ENCODE peak calls at places on chromosome 15, in four cellular contexts. M is PC-3, X is adrenal gland, F is psoas muscle. T is an unnamed sample.
A peak's percentile ranks its signal among the peaks of the same experiment; 100 is the strongest.

GRCh38 chr15:71821547-71822129 is 11.3 kb downstream of the NR2E3 start:
- DNase-seq in M (no peak), X (no peak), F (no peak), T (no peak)

GRCh38 chr15:88897142-88897455 is 1.8 kb upstream of the HAPLN3 start:
- DNase-seq in M (no peak), X (no peak), F (no peak), T (no peak)

GRCh38 chr15:37903932-37904493 is 30.4 kb upstream of the TMCO5A start:
- DNase-seq in M (no peak), X (no peak), F (no peak), T (no peak)

GRCh38 chr15:40279437-40280141 is 3.3 kb downstream of the ANKRD63 start:
- DNase-seq in M (peak; percentile 72), X (peak; percentile 47), F (peak; percentile 88), T (peak; percentile 85)

GRCh38 chr15:75167588-75168076 is 34.0 kb upstream of the C15orf39 start:
- DNase-seq in M (peak; percentile 32), X (peak; percentile 54), F (no peak), T (no peak)

GRCh38 chr15:43763819-43764446 is 12.8 kb downstream of the ELL3 start:
- DNase-seq in M (no peak), X (no peak), F (no peak), T (no peak)

GRCh38 chr15:63610209-63610841 is 13.1 kb downstream of the FBXL22 start:
- DNase-seq in M (peak; percentile 85), X (peak; percentile 77), F (peak; percentile 74), T (peak; percentile 84)

GRCh38 chr15:98981851-98982722 is 25.5 kb downstream of the PGPEP1L start:
- DNase-seq in M (no peak), X (no peak), F (no peak), T (peak; percentile 44)

GRCh38 chr15:59521443-59521842 is 83.5 kb downstream of the FAM81A start:
- DNase-seq in M (no peak), X (no peak), F (no peak), T (no peak)

GRCh38 chr15:58962662-58963565 is 24.5 kb upstream of the RNF111 start:
- DNase-seq in M (peak; percentile 59), X (no peak), F (no peak), T (no peak)

GRCh38 chr15:94083467-94083991 is 147.8 kb upstream of the MCTP2 start:
- DNase-seq in M (no peak), X (peak; percentile 38), F (no peak), T (no peak)

GRCh38 chr15:65963911-65964482 is 94.7 kb downstream of the RAB11A start:
- DNase-seq in M (no peak), X (no peak), F (no peak), T (no peak)

GRCh38 chr15:43253431-43254403 is 13.0 kb downstream of the TGM5 start:
- DNase-seq in M (peak; percentile 64), X (no peak), F (peak; percentile 63), T (peak; percentile 68)

GRCh38 chr15:31245135-31245689 is 81.4 kb upstream of the KLF13 start:
- DNase-seq in M (no peak), X (no peak), F (no peak), T (no peak)

GRCh38 chr15:92733090-92733933 is 77.7 kb upstream of the FAM174B start:
- DNase-seq in M (no peak), X (peak; percentile 56), F (no peak), T (no peak)

GRCh38 chr15:74345051-74345450 is 22.4 kb downstream of the CYP11A1 start:
- DNase-seq in M (no peak), X (no peak), F (no peak), T (no peak)

GRCh38 chr15:76105911-76106310 is 46.1 kb downstream of the TMEM266 start:
- DNase-seq in M (no peak), X (no peak), F (no peak), T (no peak)

GRCh38 chr15:101128191-101128590 is 123.7 kb downstream of the CHSY1 start:
- DNase-seq in M (peak; percentile 85), X (no peak), F (no peak), T (no peak)

GRCh38 chr15:43769584-43770228 is 7.1 kb downstream of the ELL3 start:
- DNase-seq in M (peak; percentile 75), X (peak; percentile 53), F (no peak), T (peak; percentile 59)

GRCh38 chr15:67422296-67422695 is 98.6 kb upstream of the C15orf61 start:
- DNase-seq in M (no peak), X (no peak), F (no peak), T (no peak)

GRCh38 chr15:63908986-63909385 is 75.2 kb upstream of the HERC1 start:
- DNase-seq in M (peak; percentile 48), X (no peak), F (no peak), T (no peak)

GRCh38 chr15:90002428-90002844 is 1.3 kb downstream of the ZNF710 start:
- DNase-seq in M (peak; percentile 41), X (peak; percentile 30), F (peak; percentile 57), T (peak; percentile 71)

GRCh38 chr15:43440721-43441281 is 52.2 kb downstream of the TP53BP1 start:
- DNase-seq in M (peak; percentile 94), X (peak; percentile 85), F (no peak), T (peak; percentile 41)

GRCh38 chr15:68154923-68155559 is 50.1 kb downstream of the CALML4 start:
- DNase-seq in M (peak; percentile 71), X (peak; percentile 56), F (no peak), T (peak; percentile 13)

GRCh38 chr15:74821091-74821789 is 5.2 kb upstream of the CPLX3 start:
- DNase-seq in M (no peak), X (no peak), F (no peak), T (peak; percentile 64)

GRCh38 chr15:83163032-83163431 is 44.6 kb downstream of the HDGFL3 start:
- DNase-seq in M (no peak), X (no peak), F (no peak), T (no peak)

GRCh38 chr15:39462691-39463090 is 118.2 kb upstream of the THBS1 start:
- DNase-seq in M (peak; percentile 66), X (no peak), F (no peak), T (no peak)

GRCh38 chr15:100682468-100682867 is 80.1 kb downstream of the ASB7 start:
- DNase-seq in M (no peak), X (no peak), F (no peak), T (peak; percentile 24)

GRCh38 chr15:52924641-52925040 is 134.5 kb upstream of the ONECUT1 start:
- DNase-seq in M (no peak), X (no peak), F (no peak), T (no peak)

GRCh38 chr15:37880009-37880834 is 54.2 kb upstream of the TMCO5A start:
- DNase-seq in M (peak; percentile 59), X (no peak), F (no peak), T (no peak)

GRCh38 chr15:97748576-97748975 is 211.9 kb upstream of the ARRDC4 start:
- DNase-seq in M (no peak), X (no peak), F (no peak), T (no peak)

GRCh38 chr15:23897091-23897490 is 210.0 kb upstream of the NDN start:
- DNase-seq in M (no peak), X (no peak), F (no peak), T (no peak)

GRCh38 chr15:66884661-66885237 is 180.7 kb upstream of the SMAD3 start:
- DNase-seq in M (no peak), X (peak; percentile 13), F (no peak), T (no peak)

GRCh38 chr15:26572606-26573350 is 200.1 kb downstream of the GABRB3 start:
- DNase-seq in M (no peak), X (no peak), F (no peak), T (no peak)

GRCh38 chr15:48582472-48583235 is 62.9 kb downstream of the FBN1 start:
- DNase-seq in M (no peak), X (no peak), F (no peak), T (no peak)

GRCh38 chr15:99076555-99077308 is 28.1 kb upstream of the SYNM start:
- DNase-seq in M (peak; percentile 83), X (peak; percentile 81), F (peak; percentile 61), T (peak; percentile 68)

DNA sequence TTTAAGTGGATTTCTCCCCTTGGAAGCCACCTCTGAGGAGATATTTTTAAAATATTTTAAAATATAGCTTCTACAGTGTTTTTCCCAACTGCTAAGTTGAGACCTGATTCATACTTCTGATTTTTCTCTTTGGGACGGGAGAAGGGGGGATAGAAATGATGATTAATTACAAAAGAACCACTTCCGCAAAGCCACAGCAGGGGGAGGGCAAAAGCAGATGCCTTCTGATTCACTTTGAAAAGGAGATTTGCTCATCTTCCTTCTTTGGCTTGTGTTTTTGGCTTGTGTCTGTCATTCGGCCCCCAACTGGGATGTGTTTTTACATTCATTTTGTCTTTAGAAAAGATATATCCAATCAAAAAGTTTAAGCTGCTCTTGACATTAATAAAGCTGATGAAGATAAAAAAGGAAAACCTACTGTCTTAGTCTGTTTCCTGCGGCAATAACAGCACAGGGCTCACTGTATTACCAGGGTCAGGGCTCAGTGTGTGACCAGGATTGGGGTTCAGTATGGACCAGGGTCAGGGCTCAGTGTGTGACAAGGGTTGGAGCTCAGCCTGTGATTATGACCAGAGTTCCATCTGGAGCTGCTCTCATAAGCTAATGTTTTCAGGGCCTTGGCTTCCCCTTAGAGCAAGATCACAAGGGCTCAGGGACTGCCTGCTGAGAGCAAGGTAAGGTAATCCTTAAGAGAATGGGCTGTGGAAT is 223.2 kb downstream of the MTHFS start:
- DNase-seq in M (peak; percentile 56), X (no peak), F (no peak), T (peak; percentile 59)
- TF ChIP-seq CTCF in M (no peak), X (no peak), F (no peak), T (no peak)

DNA sequence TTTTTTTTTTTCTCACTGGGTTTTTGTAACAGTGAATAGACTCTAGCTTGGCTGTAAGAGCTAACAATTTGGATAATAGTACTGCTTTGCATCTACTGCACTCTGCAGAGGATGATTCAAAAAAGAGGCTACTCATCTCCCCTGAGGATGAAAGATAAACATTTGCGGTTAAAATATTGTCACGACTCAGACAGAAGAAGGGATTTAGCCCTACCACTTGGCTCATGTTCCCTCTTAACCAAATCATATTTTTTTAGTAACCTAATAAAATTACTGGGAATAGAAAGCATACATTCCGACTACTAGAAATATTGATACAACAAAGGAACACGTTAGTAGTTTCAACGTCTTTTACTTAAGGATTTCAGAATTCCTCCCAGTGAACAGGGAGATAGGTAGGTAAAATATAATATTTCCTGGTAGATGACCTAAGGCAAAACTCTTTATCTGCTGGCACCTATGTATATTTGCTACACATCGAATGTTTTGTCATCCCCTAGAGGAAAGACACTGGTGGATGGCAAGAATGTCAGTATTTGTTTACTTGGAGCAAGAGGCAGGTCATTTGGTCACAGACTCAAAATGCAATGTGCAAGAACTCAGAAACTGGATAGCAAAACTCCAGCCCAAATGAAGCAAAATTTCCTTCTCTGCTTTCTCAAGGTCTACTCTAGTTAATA is 110.8 kb downstream of the GREM1 start:
- DNase-seq in M (peak; percentile 97), X (no peak), F (no peak), T (no peak)
- TF ChIP-seq CTCF in M (no peak), X (no peak), F (no peak), T (no peak)

DNA sequence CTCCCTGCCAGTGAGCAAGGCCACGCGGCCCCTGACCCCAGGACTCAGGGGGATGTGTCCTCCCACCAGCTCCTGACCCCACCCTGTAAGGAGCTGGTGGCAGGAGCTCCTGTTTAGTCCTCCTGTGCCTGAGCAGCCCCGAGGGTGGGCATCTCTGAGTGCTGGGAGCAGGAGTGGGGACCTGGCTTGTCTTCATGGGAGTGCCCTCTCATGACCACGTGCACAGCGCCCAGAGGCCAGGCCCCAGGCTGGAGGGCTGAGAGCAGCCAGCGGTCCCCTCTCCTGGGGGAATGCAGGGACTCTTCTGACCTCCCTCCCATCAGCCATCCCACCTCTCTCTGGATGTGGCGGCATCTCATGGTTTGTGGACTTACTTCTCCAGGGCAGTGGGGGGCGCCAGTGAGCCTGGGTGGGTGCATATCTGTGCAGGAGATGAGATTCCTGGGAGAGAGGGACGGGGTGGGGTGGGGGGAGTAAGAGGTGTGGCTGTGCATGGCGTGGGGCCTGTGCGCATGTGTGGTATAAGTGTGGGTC is 205.6 kb downstream of the TBC1D2B start:
- DNase-seq in M (no peak), X (no peak), F (peak; percentile 44), T (no peak)
- TF ChIP-seq CTCF in M (peak; percentile 30), X (no peak), F (no peak), T (no peak)

GRCh38 chr15:51907136-51907862 is 64.3 kb downstream of the LEO1 start:
- DNase-seq in M (peak; percentile 98), X (no peak), F (no peak), T (no peak)
- TF ChIP-seq CTCF in M (peak; percentile 64), X (no peak), F (no peak), T (no peak)